ENCODE peak calls at places on chromosomes 7 and 10, in seven cellular contexts. W is cardiac muscle cell; O is CD4-positive, alpha-beta memory T cell; D is right lobe of liver; L is GM23248; J is tibial artery; M is left ventricle myocardium inferior. T is an unnamed sample.
A peak's percentile ranks its signal among the peaks of the same experiment; 100 is the strongest.

GRCh38 chr7:8387551-8388256 is 45.7 kb upstream of the NXPH1 start:
- DNase-seq in W (peak; percentile 3), J (no peak), O (no peak), D (no peak), M (no peak), L (no peak), T (no peak)

GRCh38 chr7:26413007-26413691 is 121.5 kb downstream of the SNX10 start:
- DNase-seq in J (no peak), M (no peak), D (no peak), O (no peak), L (no peak), W (no peak), T (no peak)

GRCh38 chr7:101817031-101817929 is at the start of gene CUX1:
- DNase-seq in J (no peak), W (peak; percentile 52), O (peak; percentile 21), L (peak; percentile 49), M (no peak), D (peak; percentile 66), T (peak; percentile 88)

GRCh38 chr7:9250876-9251275 is 817.5 kb downstream of the NXPH1 start:
- DNase-seq in O (no peak), D (no peak), M (no peak), L (no peak), W (no peak), J (no peak), T (no peak)

GRCh38 chr10:113970641-113971040 is 73.0 kb upstream of the ADRB1 start:
- DNase-seq in L (no peak), J (no peak), W (no peak), M (no peak), O (no peak), D (no peak), T (no peak)

GRCh38 chr7:137354361-137354760 is 10.8 kb upstream of the PTN start:
- DNase-seq in J (no peak), M (no peak), O (no peak), L (no peak), W (no peak), D (no peak), T (no peak)

GRCh38 chr7:29794959-29795629 is 11.2 kb upstream of the WIPF3 start:
- DNase-seq in J (no peak), L (no peak), M (no peak), D (no peak), W (no peak), O (no peak), T (no peak)

GRCh38 chr7:128809363-128809762 is 17.6 kb downstream of the CCDC136 start:
- DNase-seq in J (no peak), M (no peak), L (no peak), D (no peak), O (no peak), W (no peak), T (no peak)

GRCh38 chr10:88184543-88185297 is 321.3 kb downstream of the PTEN start:
- DNase-seq in M (no peak), J (no peak), L (no peak), D (no peak), W (no peak), O (no peak), T (no peak)

GRCh38 chr7:105222953-105223352 is 165.8 kb downstream of the SRPK2 start:
- DNase-seq in M (no peak), J (no peak), W (no peak), L (no peak), D (no peak), O (no peak), T (no peak)

GRCh38 chr10:71696635-71697326 is 22.8 kb downstream of the C10orf105 start:
- DNase-seq in L (peak; percentile 55), W (peak; percentile 77), J (peak; percentile 48), D (peak; percentile 71), M (peak; percentile 68), O (peak; percentile 56), T (peak; percentile 95)

GRCh38 chr7:42456756-42457276 is 219.8 kb upstream of the GLI3 start:
- DNase-seq in D (no peak), W (no peak), O (no peak), J (no peak), M (no peak), L (peak; percentile 16), T (peak; percentile 45)

GRCh38 chr10:34337917-34338316 is 477.2 kb downstream of the PARD3 start:
- DNase-seq in J (no peak), M (no peak), W (no peak), O (no peak), D (no peak), L (no peak), T (no peak)

GRCh38 chr10:11440250-11441150 is 170.9 kb downstream of the USP6NL start:
- DNase-seq in O (no peak), D (no peak), M (no peak), W (no peak), J (no peak), L (no peak), T (no peak)

GRCh38 chr10:88565072-88565471 is 18.0 kb downstream of the RNLS start:
- DNase-seq in J (no peak), W (peak; percentile 32), L (peak; percentile 62), M (no peak), O (no peak), D (no peak), T (no peak)

GRCh38 chr7:38630720-38631673 is at the start of gene AMPH:
- DNase-seq in O (no peak), W (peak; percentile 60), D (peak; percentile 29), M (peak; percentile 75), L (peak; percentile 80), J (peak; percentile 41), T (peak; percentile 74)

GRCh38 chr7:2431260-2431867 is 28.0 kb downstream of the CHST12 start:
- DNase-seq in D (no peak), O (peak; percentile 41), J (no peak), M (no peak), W (no peak), L (peak; percentile 19), T (peak; percentile 76)

GRCh38 chr7:26853788-26854393 is 10.5 kb downstream of the SKAP2 start:
- DNase-seq in L (peak; percentile 74), O (peak; percentile 15), M (no peak), W (peak; percentile 57), D (no peak), J (no peak), T (no peak)

GRCh38 chr7:72335561-72336381 is 76.4 kb downstream of the CALN1 start:
- DNase-seq in M (no peak), W (peak; percentile 22), D (no peak), O (no peak), L (no peak), J (no peak), T (peak; percentile 64)

GRCh38 chr7:29987821-29988317 is 1.7 kb downstream of the SCRN1 start:
- DNase-seq in O (no peak), D (no peak), M (no peak), W (no peak), J (no peak), L (peak; percentile 89), T (peak; percentile 94)

GRCh38 chr7:23001610-23002009 is 12.3 kb downstream of the HYCC1 start:
- DNase-seq in O (no peak), D (no peak), J (no peak), L (no peak), M (no peak), W (no peak), T (no peak)

DNA sequence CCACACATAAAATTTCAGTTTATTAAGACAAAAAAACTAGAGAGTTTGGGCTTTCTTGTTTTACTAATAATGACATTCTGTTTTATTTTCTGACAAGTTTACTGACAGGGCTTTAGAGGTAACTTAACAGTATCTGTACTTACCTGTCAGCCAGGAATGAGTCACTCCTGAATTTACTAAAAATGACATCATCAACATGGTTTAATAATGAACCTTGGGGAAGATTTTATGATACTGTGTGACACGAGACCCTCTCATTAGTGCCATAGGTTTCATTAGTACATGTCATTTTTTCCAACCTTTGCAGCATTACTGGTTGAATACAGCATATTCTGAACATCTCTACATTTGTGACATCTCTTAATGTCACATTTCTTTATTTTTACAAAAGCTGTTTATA is 131.1 kb downstream of the KCND2 start:
- DNase-seq in D (no peak), L (peak; percentile 2), O (no peak), W (no peak), M (no peak), J (no peak), T (no peak)
- H3K4me3 ChIP-seq in D (no peak overlapping the region), L (no peak overlapping the region), O (no peak overlapping the region), W (no peak overlapping the region), M (no peak overlapping the region), J (no peak overlapping the region), T (no peak overlapping the region)

DNA sequence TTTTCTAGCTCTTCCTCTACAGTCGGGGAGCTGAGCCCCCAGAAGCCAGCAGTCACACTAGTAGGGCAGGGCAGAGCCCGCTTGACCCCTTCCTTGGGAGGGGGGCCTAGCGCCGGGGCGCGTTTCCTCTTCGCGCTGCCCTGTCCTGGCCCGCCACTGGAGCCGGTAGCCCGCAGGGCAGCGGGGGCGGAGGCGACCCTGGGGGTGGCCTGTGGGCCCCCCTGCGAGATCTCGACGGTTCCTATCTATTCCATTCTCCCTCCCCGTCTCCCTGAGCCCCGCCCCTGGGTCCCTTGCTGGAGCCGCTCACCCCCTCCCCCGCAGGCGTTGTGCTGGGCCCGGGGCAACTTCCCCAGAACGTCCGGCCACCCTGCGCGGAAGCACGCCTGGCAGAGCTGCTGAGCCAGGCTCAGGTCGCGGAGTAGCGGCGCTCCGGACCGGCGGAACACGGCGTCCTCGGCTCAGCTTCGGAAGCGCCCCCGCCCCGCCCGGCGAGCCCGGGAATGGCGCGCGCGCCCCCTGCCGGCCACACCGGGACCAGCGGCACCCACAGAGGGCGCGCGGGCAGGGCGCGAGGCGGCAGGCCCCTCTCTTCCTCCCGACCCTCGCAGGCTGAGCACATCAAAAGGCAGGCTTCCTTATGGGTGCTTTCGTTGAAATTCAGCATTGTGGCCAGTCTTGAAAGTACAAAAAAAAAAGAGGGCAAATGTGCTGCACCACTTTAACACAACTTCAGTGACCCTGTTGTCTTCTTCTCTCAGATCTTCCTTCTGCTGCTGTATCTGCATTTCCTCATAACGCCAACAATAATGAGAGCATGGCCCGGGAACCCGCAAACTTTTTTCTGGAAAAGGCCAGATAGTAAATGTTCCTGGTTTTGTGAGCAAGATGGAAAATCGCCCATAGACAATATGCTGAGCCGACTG is 327.6 kb downstream of the TNS3 start:
- DNase-seq in L (peak; percentile 85), D (peak; percentile 87), W (peak; percentile 88), O (no peak), M (peak; percentile 88), J (peak; percentile 80), T (peak; percentile 95)
- H3K27ac ChIP-seq in L (peak overlapping the region; percentile 42), D (peak overlapping the region; percentile 81), W (no peak overlapping the region), O (no peak overlapping the region), M (peak overlapping the region; percentile 96), J (peak overlapping the region; percentile 76), T (peak overlapping the region; percentile 69)

DNA sequence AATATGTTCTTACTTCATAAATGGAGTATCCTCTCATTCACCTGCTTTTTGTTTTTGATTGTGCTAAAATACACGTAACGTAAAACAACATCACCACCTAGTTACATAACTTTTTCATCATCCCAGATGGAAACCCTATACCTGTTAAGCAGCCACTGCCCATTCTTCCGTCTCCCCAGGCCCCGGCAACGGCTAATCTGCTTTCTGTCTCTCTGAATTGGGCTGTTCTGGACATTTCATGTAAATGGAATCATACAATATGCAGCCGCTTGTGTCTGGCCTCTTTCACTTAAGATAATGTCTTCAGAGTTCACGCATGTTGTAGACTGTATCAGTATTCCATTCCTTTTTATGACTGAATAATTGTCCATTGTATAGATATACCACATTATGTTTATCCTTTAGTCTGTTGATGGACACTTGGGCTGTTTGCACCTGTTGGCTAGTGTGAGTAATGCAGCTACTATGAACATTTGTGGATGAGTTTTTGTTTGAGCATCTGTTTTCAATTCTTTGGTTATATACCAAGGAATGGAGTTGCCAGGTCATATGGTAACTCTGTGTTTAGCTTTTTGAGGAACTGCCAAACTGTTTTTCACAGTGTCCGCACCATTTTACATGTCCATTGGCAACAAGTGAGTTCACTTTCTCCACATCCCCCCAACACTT is 14.1 kb upstream of the SUN1 start:
- DNase-seq in O (no peak), W (no peak), J (no peak), D (no peak), M (no peak), L (peak; percentile 76), T (peak; percentile 89)
- H3K4me3 ChIP-seq in O (peak overlapping the region; percentile 14), W (no peak overlapping the region), J (peak overlapping the region; percentile 96), D (no peak overlapping the region), M (peak overlapping the region; percentile 94), L (peak overlapping the region; percentile 87), T (no peak overlapping the region)

GRCh38 chr7:44380831-44381493 is 55.6 kb upstream of the CAMK2B start:
- DNase-seq in D (no peak), O (no peak), M (no peak), W (no peak), J (no peak), L (peak; percentile 59), T (peak; percentile 82)
- H3K27ac ChIP-seq in D (no peak overlapping the region), O (no peak overlapping the region), M (no peak overlapping the region), W (no peak overlapping the region), J (no peak overlapping the region), L (no peak overlapping the region), T (peak overlapping the region; percentile 24)

T was measured in osteoblast.